ENCODE peak calls at places on chromosome 1, in four cellular contexts. Y, H, X and V are unnamed samples.
A peak's percentile ranks its signal among the peaks of the same experiment; 100 is the strongest.

GRCh38 chr1:66217561-66217960 is 316.4 kb upstream of the SGIP1 start:
- DNase-seq in Y (no peak), H (no peak), X (no peak), V (no peak)

GRCh38 chr1:7888248-7889010 is 35.6 kb upstream of the UTS2 start:
- DNase-seq in H (peak; percentile 56), X (no peak), Y (no peak), V (no peak)

GRCh38 chr1:53343831-53344668 is 16.2 kb upstream of the LRP8 start:
- DNase-seq in Y (no peak), X (no peak), H (peak; percentile 11), V (no peak)

GRCh38 chr1:117681093-117681950 is 75.5 kb downstream of the TENT5C start:
- DNase-seq in Y (no peak), X (no peak), H (no peak), V (no peak)

GRCh38 chr1:78722947-78723346 is 73.3 kb downstream of the IFI44 start:
- DNase-seq in Y (no peak), H (peak; percentile 36), X (no peak), V (no peak)

GRCh38 chr1:43339584-43340232 is 2.1 kb downstream of the MPL start:
- DNase-seq in X (no peak), Y (no peak), H (no peak), V (no peak)

GRCh38 chr1:101193733-101194169 is 43.1 kb upstream of the S1PR1 start:
- DNase-seq in H (no peak), X (no peak), Y (no peak), V (no peak)

GRCh38 chr1:103514920-103515503 is 10.5 kb upstream of the RNPC3 start:
- DNase-seq in Y (peak; percentile 35), X (peak; percentile 13), H (peak; percentile 63), V (peak; percentile 66)

GRCh38 chr1:91805343-91805801 is 80.6 kb downstream of the TGFBR3 start:
- DNase-seq in Y (no peak), X (no peak), H (no peak), V (no peak)

GRCh38 chr1:115280073-115280472 is 58.0 kb downstream of the NGF start:
- DNase-seq in Y (no peak), H (peak; percentile 87), X (no peak), V (no peak)

GRCh38 chr1:179818743-179819173 is 58.8 kb downstream of the TOR1AIP2 start:
- DNase-seq in X (peak; percentile 85), H (peak; percentile 30), Y (no peak), V (no peak)

GRCh38 chr1:34137411-34137810 is 27.6 kb downstream of the CSMD2 start:
- DNase-seq in X (no peak), Y (no peak), H (no peak), V (no peak)

GRCh38 chr1:165248969-165249571 is 107.4 kb downstream of the LMX1A start:
- DNase-seq in Y (no peak), X (no peak), H (no peak), V (no peak)

GRCh38 chr1:71908313-71908712 is 374.0 kb downstream of the NEGR1 start:
- DNase-seq in Y (no peak), X (no peak), H (peak; percentile 45), V (no peak)

GRCh38 chr1:59329412-59330053 is 32.6 kb downstream of the FGGY start:
- DNase-seq in Y (no peak), X (no peak), H (no peak), V (no peak)

GRCh38 chr1:204445860-204446412 is 34.3 kb upstream of the PPP1R15B start:
- DNase-seq in Y (no peak), X (peak; percentile 77), H (peak; percentile 27), V (peak; percentile 55)

GRCh38 chr1:48203287-48203900 is 19.1 kb upstream of the SLC5A9 start:
- DNase-seq in H (peak; percentile 22), X (peak; percentile 71), Y (no peak), V (peak; percentile 57)

GRCh38 chr1:87712261-87712674 is 383.6 kb downstream of the LMO4 start:
- DNase-seq in H (no peak), Y (no peak), X (no peak), V (no peak)

GRCh38 chr1:61320575-61320974 is 238.2 kb downstream of the NFIA start:
- DNase-seq in Y (no peak), H (no peak), X (no peak), V (no peak)

GRCh38 chr1:62237950-62238374 is 43.3 kb downstream of the L1TD1 start:
- DNase-seq in H (no peak), Y (no peak), X (no peak), V (no peak)

GRCh38 chr1:7387053-7387861 is 383.8 kb upstream of the VAMP3 start:
- DNase-seq in H (no peak), X (no peak), Y (no peak), V (no peak)

GRCh38 chr1:19720174-19720573 is 55.5 kb downstream of the HTR6 start:
- DNase-seq in Y (no peak), X (no peak), H (no peak), V (no peak)

GRCh38 chr1:57683037-57683928 is 259.4 kb upstream of the DAB1 start:
- DNase-seq in Y (no peak), X (no peak), H (no peak), V (no peak)

GRCh38 chr1:156706647-156707008 is 1.2 kb upstream of the CRABP2 start:
- DNase-seq in H (no peak), Y (no peak), X (peak; percentile 48), V (no peak)

GRCh38 chr1:22457356-22457755 is 5.7 kb downstream of the ZBTB40 start:
- DNase-seq in Y (no peak), X (no peak), H (peak; percentile 48), V (peak; percentile 21)

GRCh38 chr1:228120351-228121091 is 11.4 kb upstream of the MRPL55 start:
- DNase-seq in X (no peak), H (peak; percentile 26), Y (no peak), V (no peak)

GRCh38 chr1:94641990-94642389 is 100.4 kb upstream of the F3 start:
- DNase-seq in H (no peak), Y (no peak), X (no peak), V (no peak)

GRCh38 chr1:242030071-242030470 is 31.2 kb upstream of the MAP1LC3C start:
- DNase-seq in Y (no peak), H (no peak), X (no peak), V (no peak)

GRCh38 chr1:41340655-41341364 is 20.4 kb upstream of the FOXO6 start:
- DNase-seq in X (no peak), H (no peak), Y (no peak), V (no peak)

GRCh38 chr1:156927215-156928042 is 7.0 kb downstream of the LRRC71 start:
- DNase-seq in Y (no peak), X (peak; percentile 77), H (peak; percentile 64), V (peak; percentile 79)

GRCh38 chr1:85585845-85586244 is 5.3 kb downstream of the CCN1 start:
- DNase-seq in X (no peak), H (peak; percentile 86), Y (no peak), V (no peak)

GRCh38 chr1:221271696-221272095 is 392.5 kb downstream of the HLX start:
- DNase-seq in Y (no peak), H (no peak), X (no peak), V (no peak)

GRCh38 chr1:154474802-154475201 is 27.2 kb upstream of the TDRD10 start:
- DNase-seq in X (no peak), Y (no peak), H (peak; percentile 80), V (peak; percentile 64)

GRCh38 chr1:111463029-111463683 is 10.6 kb upstream of the C1orf162 start:
- DNase-seq in H (peak; percentile 84), Y (no peak), X (no peak), V (no peak)

GRCh38 chr1:6588893-6589481 is 9.2 kb downstream of the ZBTB48 start:
- DNase-seq in Y (no peak), X (no peak), H (no peak), V (no peak)

GRCh38 chr1:214124915-214125314 is 137.1 kb downstream of the PROX1 start:
- DNase-seq in Y (no peak), H (no peak), X (no peak), V (peak; percentile 55)

DNA sequence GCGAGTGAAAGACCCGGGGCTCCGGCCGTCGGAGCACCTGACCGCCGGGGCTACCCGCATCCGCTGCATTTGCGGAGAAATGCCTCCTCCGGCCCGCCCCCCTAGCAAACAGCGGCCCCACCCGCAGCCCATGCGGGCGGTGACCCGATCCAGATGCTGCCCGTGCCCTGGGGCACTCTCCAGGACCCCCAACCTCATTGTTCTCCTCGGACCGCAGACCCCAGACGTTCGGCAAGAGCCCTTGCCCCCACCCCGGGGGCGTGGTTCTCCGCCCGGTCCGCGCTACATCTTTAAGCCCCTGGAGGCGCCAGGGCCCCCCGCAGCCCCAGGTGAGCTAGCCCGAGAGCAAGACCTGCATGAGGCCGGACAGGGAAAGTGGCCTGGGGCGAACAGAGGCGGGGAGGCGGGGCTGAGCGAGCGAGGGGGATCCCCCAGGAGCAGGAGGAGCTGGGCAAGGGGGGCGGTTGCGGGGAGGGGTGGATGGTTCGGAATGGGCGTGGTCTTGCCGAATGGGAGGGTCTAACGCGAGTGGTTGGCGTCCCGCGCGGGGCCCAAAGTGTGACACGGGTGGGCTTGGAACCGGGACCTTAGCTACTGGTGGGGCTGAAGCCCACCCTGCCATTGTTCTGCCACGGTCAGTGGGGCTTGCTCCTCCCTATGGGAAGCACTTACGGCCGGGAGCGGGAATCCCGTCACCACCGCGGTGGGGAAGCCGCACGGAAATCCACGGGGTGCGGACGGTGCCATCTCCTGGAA is 6.3 kb upstream of the CRYBG2 start:
- DNase-seq in H (no peak), X (no peak), Y (no peak), V (no peak)
- TF ChIP-seq FOS in H (no peak), X (no peak), Y (no peak), V (no peak)

GRCh38 chr1:16167331-16168143 is 11.7 kb upstream of the EPHA2 start:
- DNase-seq in H (no peak), Y (no peak), X (peak; percentile 96), V (no peak)
- H2AFZ ChIP-seq in H (peak overlapping the region; percentile 81), Y (peak overlapping the region; percentile 66), X (peak overlapping the region; percentile 90), V (peak overlapping the region; percentile 81)

DNA sequence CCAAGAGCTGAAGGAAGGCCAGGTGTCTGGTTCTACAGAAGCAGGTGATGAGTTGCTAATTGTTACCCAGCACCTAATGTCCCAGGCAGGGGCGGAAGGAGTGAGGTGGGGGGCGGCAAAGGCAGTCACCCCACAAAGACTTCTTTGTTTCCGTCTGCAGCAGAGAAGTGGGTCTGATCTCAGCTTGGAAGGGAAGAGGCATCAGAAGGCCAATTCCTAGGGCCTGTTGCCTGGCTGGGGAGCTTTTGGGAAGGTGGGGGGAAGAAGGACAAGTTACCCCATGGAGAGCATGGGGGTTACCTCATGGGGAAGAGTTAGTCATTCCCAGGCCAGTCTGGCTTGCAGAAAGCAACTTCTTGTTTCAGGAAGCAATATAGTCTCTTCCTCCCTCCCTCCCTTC is 10.9 kb downstream of the IGSF21 start:
- DNase-seq in H (no peak), X (no peak), Y (no peak), V (no peak)
- H3K4me3 ChIP-seq in H (no peak overlapping the region), X (no peak overlapping the region), Y (no peak overlapping the region), V (no peak overlapping the region)

DNA sequence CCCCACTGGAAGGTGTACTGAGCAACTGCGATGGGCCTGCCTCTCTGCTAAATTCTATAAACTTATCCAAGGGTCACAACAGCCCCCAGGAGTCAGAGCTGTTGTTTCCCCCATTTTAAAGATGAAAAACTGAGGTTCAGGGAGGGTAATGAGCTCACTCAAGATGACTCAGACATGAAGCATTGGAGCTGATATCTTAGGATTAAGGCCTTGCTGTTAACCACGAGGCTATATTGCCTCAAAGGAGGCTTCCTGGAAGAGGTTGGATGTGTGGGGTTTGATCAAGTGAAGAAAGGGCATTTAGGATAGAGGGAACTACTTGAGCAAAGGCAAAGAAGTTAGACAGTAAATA is 6.7 kb downstream of the LDLRAP1 start:
- DNase-seq in X (no peak), H (peak; percentile 51), Y (no peak), V (peak; percentile 26)
- TF ChIP-seq FOS in X (peak; percentile 50), H (no peak), Y (no peak), V (no peak)